ENCODE peak calls at places on chromosomes 2 and 18, in eight cellular contexts. Y, Q, X, S, W, H, U and T are unnamed samples.

GRCh38 chr2:3493610-3493997 is 25.7 kb downstream of the ADI1 start:
- DNase-seq in W (peak), X (no peak), H (no peak), U (no peak), Y (no peak), Q (no peak), S (no peak), T (no peak)

GRCh38 chr2:132560562-132560961 is 109.4 kb downstream of the LYPD1 start:
- DNase-seq in Q (no peak), U (no peak), H (no peak), X (no peak), W (no peak), Y (no peak), S (no peak), T (no peak)

GRCh38 chr2:237555560-237555959 is 10.8 kb upstream of the PRLH start:
- DNase-seq in H (no peak), S (no peak), W (no peak), Q (no peak), X (no peak), U (no peak), Y (no peak), T (no peak)

GRCh38 chr18:55549474-55550104 is 38.4 kb downstream of the TCF4 start:
- DNase-seq in U (no peak), W (no peak), Q (no peak), H (no peak), Y (no peak), S (no peak), X (no peak), T (no peak)

GRCh38 chr2:47070920-47071824 is 83.9 kb downstream of the STPG4 start:
- DNase-seq in S (peak), Q (no peak), X (peak), W (peak), H (peak), Y (no peak), U (peak), T (peak)

GRCh38 chr2:156481295-156481694 is 45.1 kb downstream of the GPD2 start:
- DNase-seq in S (no peak), Q (no peak), W (no peak), H (no peak), U (no peak), X (no peak), Y (no peak), T (no peak)

GRCh38 chr18:54939375-54939917 is 19.8 kb downstream of the CCDC68 start:
- DNase-seq in X (no peak), U (no peak), S (no peak), H (no peak), W (no peak), Q (no peak), Y (no peak), T (no peak)

GRCh38 chr2:239192975-239193374 is 207.8 kb downstream of the HDAC4 start:
- DNase-seq in W (no peak), H (no peak), U (no peak), S (no peak), Q (no peak), Y (no peak), X (no peak), T (no peak)

GRCh38 chr18:31206787-31207381 is 44.2 kb upstream of the DSC1 start:
- DNase-seq in X (no peak), S (no peak), Q (no peak), Y (no peak), W (peak), U (no peak), H (no peak), T (peak)

GRCh38 chr18:46174317-46175039 is 70.3 kb downstream of the HAUS1 start:
- DNase-seq in X (no peak), U (peak), Y (peak), W (no peak), Q (peak), S (peak), H (peak), T (no peak)

GRCh38 chr2:232839680-232840079 is 30.4 kb upstream of the SNORC start:
- DNase-seq in Q (no peak), Y (no peak), H (no peak), S (no peak), W (no peak), X (no peak), U (peak), T (no peak)

GRCh38 chr2:181862583-181863281 is 28.8 kb upstream of the ITPRID2 start:
- DNase-seq in H (no peak), Q (no peak), W (no peak), Y (no peak), X (no peak), U (no peak), S (no peak), T (no peak)

GRCh38 chr18:24395049-24395780 is 2.4 kb downstream of the OSBPL1A start:
- DNase-seq in X (no peak), U (no peak), W (no peak), H (no peak), Q (no peak), S (no peak), Y (no peak), T (no peak)

GRCh38 chr2:26011990-26012856 is 21.7 kb upstream of the RAB10 start:
- DNase-seq in S (no peak), Q (no peak), X (no peak), U (no peak), H (no peak), Y (no peak), W (peak), T (peak)

GRCh38 chr2:149740490-149740889 is 152.9 kb upstream of the MMADHC start:
- DNase-seq in S (no peak), X (no peak), H (no peak), Q (no peak), Y (no peak), U (no peak), W (no peak), T (no peak)

GRCh38 chr2:15954761-15955160 is 14.4 kb downstream of the MYCN start:
- DNase-seq in W (no peak), U (no peak), Y (no peak), S (no peak), Q (no peak), H (no peak), X (no peak), T (no peak)

GRCh38 chr2:162688403-162688802 is 150.2 kb downstream of the KCNH7 start:
- DNase-seq in X (no peak), S (no peak), Q (no peak), Y (no peak), W (no peak), U (no peak), H (no peak), T (no peak)

GRCh38 chr18:56747032-56747658 is 96.0 kb downstream of the WDR7 start:
- DNase-seq in W (no peak), X (no peak), H (no peak), Y (no peak), U (no peak), S (no peak), Q (no peak), T (no peak)

GRCh38 chr18:58535340-58536186 is 93.3 kb downstream of the ALPK2 start:
- DNase-seq in S (no peak), Q (no peak), W (no peak), U (no peak), Y (no peak), H (no peak), X (no peak), T (peak)

GRCh38 chr18:27956001-27956400 is 220.9 kb downstream of the CDH2 start:
- DNase-seq in U (no peak), S (no peak), W (no peak), H (no peak), Y (no peak), Q (no peak), X (no peak), T (no peak)

GRCh38 chr18:51068111-51068510 is 38.1 kb downstream of the SMAD4 start:
- DNase-seq in X (peak), Q (no peak), U (no peak), W (no peak), Y (no peak), S (no peak), H (no peak), T (no peak)

GRCh38 chr2:82215212-82215611 is 1910.7 kb upstream of the LRRTM1 start:
- DNase-seq in Y (no peak), S (no peak), Q (no peak), U (no peak), H (no peak), W (no peak), X (no peak), T (no peak)

GRCh38 chr2:197927994-197928393 is 123.6 kb downstream of the PLCL1 start:
- DNase-seq in H (no peak), S (no peak), X (no peak), Q (no peak), W (no peak), Y (no peak), U (no peak), T (no peak)

GRCh38 chr2:62362561-62362960 is 143.4 kb downstream of the TMEM17 start:
- DNase-seq in Q (no peak), Y (no peak), U (no peak), X (no peak), H (no peak), W (no peak), S (no peak), T (no peak)

GRCh38 chr2:130824492-130825061 is 12.1 kb upstream of the ARHGEF4 start:
- DNase-seq in Q (peak), X (peak), Y (no peak), U (peak), H (peak), W (peak), S (peak), T (peak)

GRCh38 chr2:15792331-15792730 is 148.0 kb upstream of the MYCN start:
- DNase-seq in Y (no peak), H (no peak), U (no peak), W (no peak), S (no peak), Q (no peak), X (no peak), T (no peak)

GRCh38 chr2:226639550-226639949 is 160.1 kb downstream of the IRS1 start:
- DNase-seq in U (no peak), S (no peak), Y (no peak), W (no peak), Q (no peak), X (no peak), H (no peak), T (no peak)

GRCh38 chr2:3703741-3704355 is 473 bp downstream of the DCDC2C start:
- DNase-seq in X (no peak), S (no peak), W (no peak), Q (no peak), H (no peak), U (no peak), Y (no peak), T (no peak)

GRCh38 chr2:173126819-173127218 is 51.2 kb downstream of the MAP3K20 start:
- DNase-seq in U (no peak), H (no peak), Q (no peak), X (no peak), W (no peak), S (no peak), Y (no peak), T (no peak)

GRCh38 chr2:191013617-191013875 is 425 bp downstream of the STAT1 start:
- DNase-seq in H (no peak), Q (no peak), U (no peak), Y (no peak), X (no peak), S (no peak), W (no peak), T (no peak)

GRCh38 chr2:32810909-32811495 is 135.8 kb upstream of the LTBP1 start:
- DNase-seq in U (no peak), Y (no peak), Q (no peak), S (no peak), W (no peak), X (peak), H (no peak), T (no peak)

GRCh38 chr2:186551323-186552050 is 38.4 kb upstream of the ITGAV start:
- DNase-seq in S (no peak), W (no peak), H (no peak), Y (no peak), U (no peak), X (no peak), Q (no peak), T (no peak)

GRCh38 chr2:164542584-164543021 is 78.7 kb downstream of the GRB14 start:
- DNase-seq in W (peak), Y (no peak), Q (no peak), S (no peak), H (no peak), U (no peak), X (peak), T (peak)